ENCODE peak calls at places on chromosomes 13 and 19, in nine cellular contexts. One of them, this sample, is unnamed. For H3K36me3, the result is how much of the 10 kb centered on the place peaks cover.

GRCh38 chr13:97256343-97256783 is 34.2 kb downstream of the MBNL2 start:
- DNase-seq in endothelial cell of umbilical vein: peak
- DNase-seq in ascending aorta: peak
- DNase-seq in mesendoderm: peak
- DNase-seq in cardiac muscle cell: no peak
- DNase-seq in effector memory CD4-positive, alpha-beta T cell: no peak
- DNase-seq in HCT116: peak
- DNase-seq in PC-3: peak
- DNase-seq in suprapubic skin: no peak
- DNase-seq in this sample: no peak

GRCh38 chr19:5806905-5807304 is 2.0 kb downstream of the NRTN start:
- DNase-seq in endothelial cell of umbilical vein: no peak
- DNase-seq in ascending aorta: no peak
- DNase-seq in mesendoderm: no peak
- DNase-seq in cardiac muscle cell: no peak
- DNase-seq in effector memory CD4-positive, alpha-beta T cell: no peak
- DNase-seq in HCT116: no peak
- DNase-seq in PC-3: no peak
- DNase-seq in suprapubic skin: no peak
- DNase-seq in this sample: no peak

GRCh38 chr19:11843741-11844140 is 4.8 kb upstream of the ZNF439 start:
- DNase-seq in endothelial cell of umbilical vein: no peak
- DNase-seq in ascending aorta: no peak
- DNase-seq in mesendoderm: no peak
- DNase-seq in cardiac muscle cell: no peak
- DNase-seq in effector memory CD4-positive, alpha-beta T cell: no peak
- DNase-seq in HCT116: no peak
- DNase-seq in PC-3: no peak
- DNase-seq in suprapubic skin: no peak
- DNase-seq in this sample: no peak

GRCh38 chr19:46299004-46299509 is 2.2 kb downstream of the HIF3A start:
- DNase-seq in endothelial cell of umbilical vein: peak
- DNase-seq in ascending aorta: peak
- DNase-seq in mesendoderm: no peak
- DNase-seq in cardiac muscle cell: peak
- DNase-seq in effector memory CD4-positive, alpha-beta T cell: no peak
- DNase-seq in HCT116: peak
- DNase-seq in PC-3: peak
- DNase-seq in suprapubic skin: peak
- DNase-seq in this sample: peak

GRCh38 chr13:50130686-50131051 is 115.4 kb downstream of the KCNRG start:
- DNase-seq in endothelial cell of umbilical vein: peak
- DNase-seq in ascending aorta: peak
- DNase-seq in mesendoderm: no peak
- DNase-seq in cardiac muscle cell: peak
- DNase-seq in effector memory CD4-positive, alpha-beta T cell: no peak
- DNase-seq in HCT116: no peak
- DNase-seq in PC-3: peak
- DNase-seq in suprapubic skin: no peak
- DNase-seq in this sample: peak

GRCh38 chr19:44903602-44904425 is 1.8 kb upstream of the APOE start:
- DNase-seq in endothelial cell of umbilical vein: peak
- DNase-seq in ascending aorta: peak
- DNase-seq in mesendoderm: peak
- DNase-seq in cardiac muscle cell: peak
- DNase-seq in effector memory CD4-positive, alpha-beta T cell: peak
- DNase-seq in HCT116: no peak
- DNase-seq in PC-3: peak
- DNase-seq in suprapubic skin: peak
- DNase-seq in this sample: peak

GRCh38 chr13:41554180-41554579 is 96.8 kb downstream of the RGCC start:
- DNase-seq in endothelial cell of umbilical vein: no peak
- DNase-seq in ascending aorta: no peak
- DNase-seq in mesendoderm: no peak
- DNase-seq in cardiac muscle cell: no peak
- DNase-seq in effector memory CD4-positive, alpha-beta T cell: no peak
- DNase-seq in HCT116: no peak
- DNase-seq in PC-3: no peak
- DNase-seq in suprapubic skin: no peak
- DNase-seq in this sample: no peak

GRCh38 chr19:926595-927043 is 784 bp downstream of the ARID3A start:
- DNase-seq in endothelial cell of umbilical vein: no peak
- DNase-seq in ascending aorta: peak
- DNase-seq in mesendoderm: peak
- DNase-seq in cardiac muscle cell: peak
- DNase-seq in effector memory CD4-positive, alpha-beta T cell: no peak
- DNase-seq in HCT116: no peak
- DNase-seq in PC-3: peak
- DNase-seq in suprapubic skin: no peak
- DNase-seq in this sample: no peak

GRCh38 chr19:45955905-45956608 is 17.6 kb downstream of the NOVA2 start:
- DNase-seq in endothelial cell of umbilical vein: peak
- DNase-seq in ascending aorta: no peak
- DNase-seq in mesendoderm: peak
- DNase-seq in cardiac muscle cell: no peak
- DNase-seq in effector memory CD4-positive, alpha-beta T cell: no peak
- DNase-seq in HCT116: peak
- DNase-seq in PC-3: peak
- DNase-seq in suprapubic skin: no peak
- DNase-seq in this sample: peak

GRCh38 chr13:75231235-75231634 is 250.7 kb downstream of the TBC1D4 start:
- DNase-seq in endothelial cell of umbilical vein: no peak
- DNase-seq in ascending aorta: no peak
- DNase-seq in mesendoderm: no peak
- DNase-seq in cardiac muscle cell: no peak
- DNase-seq in effector memory CD4-positive, alpha-beta T cell: no peak
- DNase-seq in HCT116: no peak
- DNase-seq in PC-3: no peak
- DNase-seq in suprapubic skin: no peak
- DNase-seq in this sample: no peak

GRCh38 chr19:30228113-30228725 is 144.0 kb upstream of the ZNF536 start:
- DNase-seq in endothelial cell of umbilical vein: no peak
- DNase-seq in ascending aorta: no peak
- DNase-seq in mesendoderm: peak
- DNase-seq in cardiac muscle cell: no peak
- DNase-seq in effector memory CD4-positive, alpha-beta T cell: no peak
- DNase-seq in HCT116: no peak
- DNase-seq in PC-3: no peak
- DNase-seq in suprapubic skin: no peak
- DNase-seq in this sample: no peak

GRCh38 chr13:68019901-68020300 is 789.8 kb upstream of the PCDH9 start:
- DNase-seq in endothelial cell of umbilical vein: no peak
- DNase-seq in ascending aorta: no peak
- DNase-seq in mesendoderm: no peak
- DNase-seq in cardiac muscle cell: no peak
- DNase-seq in effector memory CD4-positive, alpha-beta T cell: no peak
- DNase-seq in HCT116: no peak
- DNase-seq in PC-3: no peak
- DNase-seq in suprapubic skin: no peak
- DNase-seq in this sample: no peak

GRCh38 chr19:10183926-10184325 is 10.8 kb downstream of the DNMT1 start:
- DNase-seq in endothelial cell of umbilical vein: no peak
- DNase-seq in ascending aorta: no peak
- DNase-seq in mesendoderm: no peak
- DNase-seq in cardiac muscle cell: no peak
- DNase-seq in effector memory CD4-positive, alpha-beta T cell: no peak
- DNase-seq in HCT116: no peak
- DNase-seq in PC-3: no peak
- DNase-seq in suprapubic skin: no peak
- DNase-seq in this sample: no peak

GRCh38 chr19:10184636-10185035 is 10.1 kb downstream of the DNMT1 start:
- DNase-seq in endothelial cell of umbilical vein: no peak
- DNase-seq in ascending aorta: no peak
- DNase-seq in mesendoderm: no peak
- DNase-seq in cardiac muscle cell: no peak
- DNase-seq in effector memory CD4-positive, alpha-beta T cell: no peak
- DNase-seq in HCT116: no peak
- DNase-seq in PC-3: peak
- DNase-seq in suprapubic skin: peak
- DNase-seq in this sample: no peak

GRCh38 chr19:10182847-10183246 is 11.9 kb downstream of the DNMT1 start:
- DNase-seq in endothelial cell of umbilical vein: no peak
- DNase-seq in ascending aorta: no peak
- DNase-seq in mesendoderm: no peak
- DNase-seq in cardiac muscle cell: no peak
- DNase-seq in effector memory CD4-positive, alpha-beta T cell: no peak
- DNase-seq in HCT116: no peak
- DNase-seq in PC-3: no peak
- DNase-seq in suprapubic skin: no peak
- DNase-seq in this sample: no peak

DNA sequence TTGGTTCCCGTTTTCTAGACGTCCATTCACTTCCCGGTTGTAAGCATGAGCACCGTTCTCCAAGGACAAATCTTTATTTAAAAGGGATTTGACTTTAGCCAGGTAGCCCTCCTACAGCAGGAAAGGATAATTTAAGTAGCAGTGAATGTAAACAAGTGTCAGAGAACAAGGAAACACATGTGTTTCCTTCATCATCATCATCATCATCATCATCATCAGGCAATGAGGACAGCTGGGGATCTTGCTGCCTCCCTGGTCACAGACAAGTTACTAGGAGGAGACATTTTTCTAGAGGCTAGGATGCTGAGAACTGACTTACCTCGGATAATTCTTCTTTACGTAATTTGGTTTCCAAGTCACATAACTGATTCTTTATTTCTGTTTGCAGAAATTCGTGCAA is 14.3 kb downstream of the DNMT1 start:
- DNase-seq in endothelial cell of umbilical vein: no peak
- DNase-seq in ascending aorta: no peak
- DNase-seq in mesendoderm: no peak
- DNase-seq in cardiac muscle cell: no peak
- DNase-seq in effector memory CD4-positive, alpha-beta T cell: no peak
- DNase-seq in HCT116: no peak
- DNase-seq in PC-3: no peak
- DNase-seq in suprapubic skin: no peak
- DNase-seq in this sample: no peak
- H3K36me3 ChIP-seq in endothelial cell of umbilical vein: under half
- H3K36me3 ChIP-seq in ascending aorta: half or more
- H3K36me3 ChIP-seq in mesendoderm: under half
- H3K36me3 ChIP-seq in cardiac muscle cell: under half
- H3K36me3 ChIP-seq in effector memory CD4-positive, alpha-beta T cell: under half
- H3K36me3 ChIP-seq in HCT116: under half
- H3K36me3 ChIP-seq in PC-3: under half
- H3K36me3 ChIP-seq in suprapubic skin: half or more
- H3K36me3 ChIP-seq in this sample: under half

GRCh38 chr13:31166591-31166990 is 4.9 kb upstream of the HSPH1 start:
- DNase-seq in endothelial cell of umbilical vein: no peak
- DNase-seq in ascending aorta: no peak
- DNase-seq in mesendoderm: no peak
- DNase-seq in cardiac muscle cell: no peak
- DNase-seq in effector memory CD4-positive, alpha-beta T cell: no peak
- DNase-seq in HCT116: no peak
- DNase-seq in PC-3: peak
- DNase-seq in suprapubic skin: no peak
- DNase-seq in this sample: no peak
- H3K27ac ChIP-seq in endothelial cell of umbilical vein: no peak
- H3K27ac ChIP-seq in ascending aorta: no peak
- H3K27ac ChIP-seq in mesendoderm: no peak
- H3K27ac ChIP-seq in cardiac muscle cell: no peak
- H3K27ac ChIP-seq in effector memory CD4-positive, alpha-beta T cell: no peak
- H3K27ac ChIP-seq in HCT116: no peak
- H3K27ac ChIP-seq in PC-3: no peak
- H3K27ac ChIP-seq in suprapubic skin: no peak
- H3K27ac ChIP-seq in this sample: no peak

GRCh38 chr13:112842343-112842856 is 126.6 kb upstream of the MCF2L start:
- DNase-seq in endothelial cell of umbilical vein: peak
- DNase-seq in ascending aorta: no peak
- DNase-seq in mesendoderm: peak
- DNase-seq in cardiac muscle cell: no peak
- DNase-seq in effector memory CD4-positive, alpha-beta T cell: no peak
- DNase-seq in HCT116: no peak
- DNase-seq in PC-3: no peak
- DNase-seq in suprapubic skin: no peak
- DNase-seq in this sample: peak
- H3K36me3 ChIP-seq in endothelial cell of umbilical vein: under half
- H3K36me3 ChIP-seq in ascending aorta: under half
- H3K36me3 ChIP-seq in mesendoderm: under half
- H3K36me3 ChIP-seq in cardiac muscle cell: under half
- H3K36me3 ChIP-seq in effector memory CD4-positive, alpha-beta T cell: under half
- H3K36me3 ChIP-seq in HCT116: under half
- H3K36me3 ChIP-seq in PC-3: under half
- H3K36me3 ChIP-seq in suprapubic skin: under half
- H3K36me3 ChIP-seq in this sample: under half

GRCh38 chr19:43674630-43674982 is 4.6 kb upstream of the PLAUR start:
- DNase-seq in endothelial cell of umbilical vein: no peak
- DNase-seq in ascending aorta: no peak
- DNase-seq in mesendoderm: no peak
- DNase-seq in cardiac muscle cell: no peak
- DNase-seq in effector memory CD4-positive, alpha-beta T cell: no peak
- DNase-seq in HCT116: no peak
- DNase-seq in PC-3: no peak
- DNase-seq in suprapubic skin: no peak
- DNase-seq in this sample: no peak
- H3K27ac ChIP-seq in endothelial cell of umbilical vein: no peak
- H3K27ac ChIP-seq in ascending aorta: no peak
- H3K27ac ChIP-seq in mesendoderm: no peak
- H3K27ac ChIP-seq in cardiac muscle cell: no peak
- H3K27ac ChIP-seq in effector memory CD4-positive, alpha-beta T cell: no peak
- H3K27ac ChIP-seq in HCT116: peak
- H3K27ac ChIP-seq in PC-3: peak
- H3K27ac ChIP-seq in suprapubic skin: no peak
- H3K27ac ChIP-seq in this sample: no peak